ENCODE peak calls at places on chromosome 6, in six cellular contexts. A, L, T, O, V and N are unnamed samples.

GRCh38 chr6:87210979-87211378 is 55.6 kb downstream of the ZNF292 start:
- DNase-seq in A (no peak), L (no peak), T (no peak), O (no peak), V (no peak), N (no peak)

GRCh38 chr6:160408528-160408927 is 60.4 kb downstream of the SLC22A3 start:
- DNase-seq in A (no peak), L (no peak), T (no peak), O (no peak), V (no peak), N (no peak)

GRCh38 chr6:152054441-152054840 is 247.0 kb downstream of the ESR1 start:
- DNase-seq in A (no peak), L (peak; percentile 57), T (peak; percentile 2), O (no peak), V (no peak), N (no peak)

GRCh38 chr6:81752969-81753708 is 658 bp upstream of the TENT5A start:
- DNase-seq in A (peak; percentile 73), L (peak; percentile 67), T (peak; percentile 78), O (peak; percentile 69), V (peak; percentile 68), N (peak; percentile 94)

GRCh38 chr6:108531332-108531731 is 29.4 kb upstream of the FOXO3 start:
- DNase-seq in A (no peak), L (no peak), T (peak; percentile 25), O (no peak), V (no peak), N (no peak)

GRCh38 chr6:71602385-71602949 is 283.9 kb upstream of the RIMS1 start:
- DNase-seq in A (no peak), L (peak; percentile 70), T (no peak), O (no peak), V (no peak), N (no peak)

GRCh38 chr6:52707963-52708680 is 37.2 kb downstream of the TMEM14A start:
- DNase-seq in A (no peak), L (no peak), T (no peak), O (no peak), V (no peak), N (no peak)

GRCh38 chr6:115577270-115577669 is 483.4 kb downstream of the FRK start:
- DNase-seq in A (no peak), L (no peak), T (no peak), O (no peak), V (no peak), N (no peak)

GRCh38 chr6:29376003-29376402 is 912 bp upstream of the OR12D3 start:
- DNase-seq in A (no peak), L (peak; percentile 2), T (peak; percentile 29), O (no peak), V (no peak), N (no peak)

GRCh38 chr6:19822134-19822533 is 15.0 kb upstream of the ID4 start:
- DNase-seq in A (no peak), L (no peak), T (no peak), O (no peak), V (no peak), N (no peak)

GRCh38 chr6:119385994-119386393 is 36.4 kb upstream of the MAN1A1 start:
- DNase-seq in A (no peak), L (no peak), T (no peak), O (no peak), V (no peak), N (no peak)

GRCh38 chr6:144559865-144560603 is 274.9 kb downstream of the UTRN start:
- DNase-seq in A (no peak), L (no peak), T (peak; percentile 38), O (no peak), V (peak; percentile 14), N (no peak)

GRCh38 chr6:33073431-33073871 is at the start of gene HLA-DPA1:
- DNase-seq in A (no peak), L (no peak), T (peak; percentile 20), O (no peak), V (peak; percentile 62), N (no peak)

GRCh38 chr6:68054776-68055175 is 580.3 kb upstream of the ADGRB3 start:
- DNase-seq in A (no peak), L (no peak), T (no peak), O (no peak), V (no peak), N (no peak)

GRCh38 chr6:113375950-113376846 is 480.9 kb upstream of the MARCKS start:
- DNase-seq in A (no peak), L (peak; percentile 47), T (no peak), O (no peak), V (no peak), N (no peak)

GRCh38 chr6:111105578-111105977 is 18.3 kb downstream of the SLC16A10 start:
- DNase-seq in A (peak; percentile 41), L (peak; percentile 45), T (peak; percentile 58), O (no peak), V (no peak), N (peak; percentile 81)

GRCh38 chr6:85015396-85015990 is 251.1 kb upstream of the TBX18 start:
- DNase-seq in A (peak; percentile 65), L (peak; percentile 40), T (peak; percentile 80), O (peak; percentile 80), V (peak; percentile 76), N (peak; percentile 28)

GRCh38 chr6:131167773-131168172 is 32.5 kb downstream of the AKAP7 start:
- DNase-seq in A (no peak), L (no peak), T (no peak), O (no peak), V (no peak), N (no peak)